ENCODE peak calls at places on chromosome 22, in five cellular contexts. Y is Panc1, H is tibial artery, Q is fibroblast of pulmonary artery, L is A549. E is an unnamed sample.

GRCh38 chr22:30802202-30803166 is 107.8 kb downstream of the OSBP2 start:
- DNase-seq in H (peak; percentile 75), Y (no peak), L (peak; percentile 83), Q (peak; percentile 92), E (no peak)

GRCh38 chr22:26857169-26857568 is 199.8 kb downstream of the MIAT start:
- DNase-seq in Q (no peak), L (no peak), Y (no peak), H (no peak), E (no peak)

GRCh38 chr22:49372111-49372529 is 455.6 kb downstream of the BRD1 start:
- DNase-seq in Q (no peak), Y (no peak), L (no peak), H (no peak), E (no peak)

GRCh38 chr22:49866646-49867045 is 13.0 kb downstream of the ZBED4 start:
- DNase-seq in Q (no peak), Y (no peak), L (no peak), H (no peak), E (no peak)

GRCh38 chr22:35445933-35446332 is 46.0 kb downstream of the MCM5 start:
- DNase-seq in Y (no peak), L (no peak), Q (no peak), H (no peak), E (no peak)

GRCh38 chr22:17965538-17966402 is 58.6 kb downstream of the MICAL3 start:
- DNase-seq in Y (no peak), Q (no peak), H (no peak), L (no peak), E (no peak)

GRCh38 chr22:30870451-30871345 is 97.9 kb downstream of the MORC2 start:
- DNase-seq in Q (no peak), H (peak; percentile 13), Y (no peak), L (no peak), E (no peak)

GRCh38 chr22:46657996-46658947 is 38.1 kb downstream of the GRAMD4 start:
- DNase-seq in Q (no peak), Y (no peak), H (no peak), L (no peak), E (no peak)

GRCh38 chr22:40463727-40464126 is 93.3 kb downstream of the SGSM3 start:
- DNase-seq in H (no peak), Y (no peak), L (no peak), Q (no peak), E (no peak)

GRCh38 chr22:22371031-22371541 is 126.5 kb downstream of the VPREB1 start:
- DNase-seq in H (no peak), Q (no peak), Y (no peak), L (no peak), E (no peak)

GRCh38 chr22:29625090-29625825 is 21.8 kb downstream of the NF2 start:
- DNase-seq in Q (peak; percentile 77), Y (no peak), H (peak; percentile 46), L (peak; percentile 69), E (no peak)

GRCh38 chr22:29459773-29460172 is 20.2 kb upstream of the NEFH start:
- DNase-seq in Y (no peak), Q (no peak), H (no peak), L (no peak), E (no peak)

GRCh38 chr22:49962751-49963646 is 2.4 kb downstream of the PIM3 start:
- DNase-seq in L (no peak), H (peak; percentile 41), Y (no peak), Q (no peak), E (no peak)

GRCh38 chr22:47194476-47195155 is 432.2 kb downstream of the TBC1D22A start:
- DNase-seq in Y (no peak), L (no peak), H (no peak), Q (no peak), E (no peak)

GRCh38 chr22:46661221-46661851 is 41.1 kb downstream of the GRAMD4 start:
- DNase-seq in Q (peak; percentile 69), Y (no peak), L (peak; percentile 64), H (no peak), E (no peak)

GRCh38 chr22:27756212-27756660 is 45.3 kb downstream of the MN1 start:
- DNase-seq in Y (no peak), L (no peak), Q (no peak), H (no peak), E (no peak)

GRCh38 chr22:17266261-17266971 is 47.2 kb upstream of the ADA2 start:
- DNase-seq in Y (no peak), L (no peak), Q (no peak), H (no peak), E (peak; percentile 84)

GRCh38 chr22:30943368-30943767 is 25.2 kb downstream of the MORC2 start:
- DNase-seq in Y (no peak), L (no peak), H (no peak), Q (no peak), E (no peak)

GRCh38 chr22:49348631-49349030 is 479.0 kb downstream of the BRD1 start:
- DNase-seq in Y (no peak), Q (no peak), H (no peak), L (no peak), E (no peak)

DNA sequence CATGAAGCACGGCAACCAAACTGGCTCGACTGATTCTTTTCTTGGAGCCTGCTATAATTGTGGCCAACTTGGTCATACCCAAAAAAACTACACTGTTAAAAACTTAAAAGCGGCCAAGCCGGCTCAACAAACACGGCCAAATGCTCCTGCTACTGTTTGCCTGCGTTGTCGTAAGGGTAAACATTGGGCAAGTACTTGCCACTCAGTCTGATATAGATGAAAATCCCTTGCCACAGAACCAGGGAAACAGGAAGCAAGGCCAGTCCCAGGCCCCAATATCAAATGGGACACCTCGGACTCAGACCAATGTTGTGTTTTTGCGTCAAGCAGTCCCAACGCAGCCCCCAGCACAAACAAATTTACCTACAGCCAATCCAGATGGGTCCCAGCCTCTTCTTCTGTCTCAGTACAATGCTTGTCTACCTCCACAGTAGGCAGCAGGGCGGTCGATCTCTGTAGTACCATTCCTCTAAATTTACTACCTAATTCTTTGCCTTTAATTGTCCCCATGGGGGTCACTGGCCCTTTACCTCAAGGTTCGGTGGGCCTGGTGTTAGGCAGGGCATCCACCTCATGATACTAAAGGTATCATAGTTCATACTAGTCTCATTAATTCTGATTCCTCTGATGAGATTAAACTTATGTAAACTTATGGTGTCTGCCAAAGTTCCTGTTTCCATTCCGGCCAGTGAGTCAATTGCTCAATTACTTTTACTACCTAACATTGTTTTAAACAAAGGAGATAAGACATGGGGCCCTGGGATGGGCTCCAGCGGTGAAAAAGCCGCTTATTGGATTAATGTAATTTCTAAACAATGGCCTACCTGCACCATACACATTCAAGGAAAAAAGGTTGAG is 3.7 kb upstream of the COMT start:
- DNase-seq in L (no peak), Q (peak; percentile 26), H (no peak), Y (no peak), E (no peak)
- TF ChIP-seq CTCF in L (no peak), Q (no peak), H (no peak), Y (no peak), E (no peak)

DNA sequence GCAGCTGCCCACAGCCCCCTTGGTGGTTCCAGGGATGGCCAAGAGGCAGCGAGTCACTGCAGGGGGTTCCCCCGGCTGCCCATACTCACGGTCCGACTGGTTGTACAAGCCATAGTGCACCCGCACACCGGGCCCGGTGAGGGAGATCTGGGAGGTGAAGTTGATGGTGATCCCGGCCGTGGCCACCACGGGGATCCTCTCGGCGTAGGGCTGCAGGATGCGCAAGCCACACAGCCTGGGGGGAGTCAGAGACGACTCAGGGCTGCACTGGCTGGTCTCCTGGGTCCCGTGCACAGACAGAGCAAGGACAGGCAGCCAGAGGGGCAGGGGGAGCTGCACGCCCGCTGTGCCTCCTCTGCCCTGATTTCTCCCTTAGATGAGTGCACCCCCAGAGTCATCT is 23.5 kb downstream of the KCTD17 start:
- DNase-seq in H (no peak), Q (no peak), Y (no peak), L (no peak), E (no peak)
- TF ChIP-seq CTCF in H (no peak), Q (no peak), Y (no peak), L (no peak), E (no peak)

GRCh38 chr22:31969789-31970489 is 25.6 kb downstream of the YWHAH start:
- DNase-seq in H (peak; percentile 41), Y (no peak), Q (peak; percentile 73), L (peak; percentile 76), E (peak; percentile 37)
- TF ChIP-seq CTCF in H (peak; percentile 33), Y (no peak), Q (peak; percentile 70), L (peak; percentile 39), E (peak; percentile 64)

GRCh38 chr22:44701824-44702478 is at the start of gene PRR5:
- DNase-seq in Y (no peak), H (peak; percentile 61), L (peak; percentile 66), Q (peak; percentile 86), E (peak; percentile 27)

GRCh38 chr22:44704159-44705021 is 2.4 kb downstream of the PRR5 start:
- DNase-seq in L (no peak), Q (no peak), Y (no peak), H (no peak), E (no peak)

GRCh38 chr22:44703269-44703870 is 1.4 kb downstream of the PRR5 start:
- DNase-seq in Q (no peak), H (no peak), Y (no peak), L (no peak), E (no peak)

GRCh38 chr22:44701187-44701586 is 817 bp upstream of the PRR5 start:
- DNase-seq in L (no peak), Y (no peak), H (no peak), Q (no peak), E (no peak)

DNA sequence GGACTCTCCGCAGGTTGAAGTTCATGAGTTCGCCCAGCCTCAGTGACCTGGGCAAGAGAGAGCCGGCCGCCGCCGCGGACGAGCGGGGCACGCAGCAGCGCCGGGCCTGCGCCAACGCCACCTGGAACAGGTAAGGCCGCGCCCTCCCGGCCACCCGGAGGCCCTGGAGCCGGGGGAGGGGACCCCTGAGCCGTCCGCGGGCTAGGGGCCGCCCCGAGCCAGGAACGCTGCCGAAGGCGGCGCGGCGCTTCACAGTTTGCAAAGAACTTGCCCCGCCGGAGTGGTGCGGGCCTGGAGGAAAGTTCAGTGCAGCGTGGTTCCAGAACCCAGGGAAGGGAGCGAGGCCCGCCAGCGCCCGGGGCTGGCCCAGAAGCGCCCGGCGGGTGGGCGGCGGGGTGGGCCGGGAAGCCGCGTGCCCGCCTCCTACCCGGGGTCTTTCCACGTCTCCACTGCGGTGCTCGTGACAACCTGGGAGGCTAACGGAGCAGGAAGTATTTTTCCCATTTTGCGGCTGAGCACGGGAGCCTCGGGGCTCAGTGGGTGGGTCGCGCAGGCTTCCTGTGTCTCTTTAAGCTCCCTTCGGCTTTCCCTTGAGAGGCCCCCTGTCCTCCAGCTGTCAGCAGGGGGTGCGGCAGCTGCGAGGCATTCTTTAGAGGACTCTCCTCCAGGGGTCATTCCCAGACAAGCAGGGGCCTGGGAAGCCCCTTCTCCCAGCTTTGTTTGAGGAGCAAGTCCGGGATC is 645 bp downstream of the PRR5 start:
- DNase-seq in Y (no peak), H (no peak), Q (peak; percentile 34), L (no peak), E (no peak)
- TF ChIP-seq CTCF in Y (no peak), H (no peak), Q (no peak), L (no peak), E (no peak)

DNA sequence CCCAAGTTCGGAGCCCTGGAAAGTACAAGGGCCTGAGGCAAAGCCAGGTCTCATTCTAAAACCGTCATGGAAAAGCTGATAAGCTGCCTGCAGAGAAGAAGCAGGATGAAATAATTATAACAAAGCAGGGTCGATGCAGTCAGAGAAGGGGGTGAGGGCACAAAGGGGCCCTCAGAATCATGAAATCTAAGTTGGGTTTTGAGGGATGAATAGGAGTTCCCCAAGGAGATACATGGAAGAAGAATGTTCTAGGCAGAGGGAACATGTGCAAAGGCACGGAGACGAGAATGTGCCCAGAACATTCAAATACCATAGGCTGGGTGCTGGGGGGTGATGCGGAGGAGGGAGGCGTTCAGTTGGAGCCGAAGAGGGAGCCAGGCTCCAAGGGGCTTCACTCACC is 25.0 kb downstream of the IGLL1 start:
- DNase-seq in L (no peak), H (no peak), Q (no peak), Y (no peak), E (no peak)
- TF ChIP-seq CTCF in L (no peak), H (no peak), Q (no peak), Y (no peak), E (no peak)